ENCODE peak calls at places on chromosome 12, in six cellular contexts. M is fibroblast of the aortic adventitia, A is sigmoid colon, T is cardiac fibroblast, B is mesothelial cell of epicardium, S is right lobe of liver. G is an unnamed sample.

GRCh38 chr12:125140918-125141573 is 75.8 kb downstream of the AACS start:
- DNase-seq in M (peak), A (no peak), T (peak), B (no peak), S (no peak), G (no peak)

GRCh38 chr12:12461281-12461922 is 101.3 kb downstream of the DUSP16 start:
- DNase-seq in M (no peak), A (no peak), T (no peak), B (no peak), S (no peak), G (no peak)

GRCh38 chr12:122891661-122892525 is 4.0 kb downstream of the VPS37B start:
- DNase-seq in M (no peak), A (no peak), T (peak), B (no peak), S (no peak), G (no peak)

GRCh38 chr12:132132609-132133430 is 11.3 kb downstream of the DDX51 start:
- DNase-seq in M (no peak), A (no peak), T (no peak), B (no peak), S (no peak), G (no peak)

GRCh38 chr12:121791671-121792496 is 1.6 kb downstream of the RHOF start:
- DNase-seq in M (no peak), A (no peak), T (no peak), B (no peak), S (no peak), G (no peak)

GRCh38 chr12:124867389-124867930 is 3.8 kb upstream of the SCARB1 start:
- DNase-seq in M (peak), A (no peak), T (peak), B (no peak), S (no peak), G (no peak)

GRCh38 chr12:131639270-131639940 is 71.5 kb upstream of the SFSWAP start:
- DNase-seq in M (no peak), A (no peak), T (no peak), B (no peak), S (no peak), G (no peak)

GRCh38 chr12:113120670-113121370 is 14.7 kb downstream of the RASAL1 start:
- DNase-seq in M (no peak), A (no peak), T (no peak), B (no peak), S (no peak), G (no peak)

GRCh38 chr12:122867701-122868461 is 28.0 kb downstream of the VPS37B start:
- DNase-seq in M (no peak), A (peak), T (no peak), B (no peak), S (peak), G (no peak)

GRCh38 chr12:56634242-56634836 is 4.2 kb upstream of the BAZ2A start:
- DNase-seq in M (no peak), A (no peak), T (peak), B (peak), S (peak), G (no peak)

GRCh38 chr12:109999649-109999971 is 380 bp downstream of the ANKRD13A start:
- DNase-seq in M (no peak), A (no peak), T (no peak), B (no peak), S (peak), G (no peak)

GRCh38 chr12:3294481-3294911 is 196.5 kb upstream of the PRMT8 start:
- DNase-seq in M (no peak), A (no peak), T (no peak), B (no peak), S (no peak), G (no peak)

GRCh38 chr12:55797068-55797467 is 20.5 kb downstream of the SARNP start:
- DNase-seq in M (peak), A (no peak), T (peak), B (no peak), S (no peak), G (peak)

GRCh38 chr12:108884116-108885012 is 4.5 kb downstream of the DAO start:
- DNase-seq in M (peak), A (no peak), T (peak), B (no peak), S (peak), G (peak)

GRCh38 chr12:103520686-103521215 is 25.0 kb upstream of the C12orf42 start:
- DNase-seq in M (no peak), A (no peak), T (no peak), B (no peak), S (no peak), G (no peak)

GRCh38 chr12:106586803-106587684 is 4.2 kb downstream of the RFX4 start:
- DNase-seq in M (no peak), A (no peak), T (no peak), B (peak), S (no peak), G (peak)

GRCh38 chr12:89064780-89065179 is 287.5 kb downstream of the DUSP6 start:
- DNase-seq in M (no peak), A (no peak), T (peak), B (no peak), S (no peak), G (no peak)

GRCh38 chr12:130286741-130287140 is 50.9 kb upstream of the PIWIL1 start:
- DNase-seq in M (no peak), A (no peak), T (no peak), B (no peak), S (no peak), G (no peak)

GRCh38 chr12:130280226-130280625 is 57.5 kb upstream of the PIWIL1 start:
- DNase-seq in M (no peak), A (no peak), T (no peak), B (no peak), S (no peak), G (no peak)

GRCh38 chr12:130286041-130286440 is 51.6 kb upstream of the PIWIL1 start:
- DNase-seq in M (no peak), A (no peak), T (no peak), B (no peak), S (no peak), G (peak)

GRCh38 chr12:130281157-130281799 is 56.4 kb upstream of the PIWIL1 start:
- DNase-seq in M (no peak), A (no peak), T (no peak), B (peak), S (no peak), G (peak)
- TF ChIP-seq CTCF in M (peak), A (no peak), T (peak), B (peak), S (peak), G (peak)

DNA sequence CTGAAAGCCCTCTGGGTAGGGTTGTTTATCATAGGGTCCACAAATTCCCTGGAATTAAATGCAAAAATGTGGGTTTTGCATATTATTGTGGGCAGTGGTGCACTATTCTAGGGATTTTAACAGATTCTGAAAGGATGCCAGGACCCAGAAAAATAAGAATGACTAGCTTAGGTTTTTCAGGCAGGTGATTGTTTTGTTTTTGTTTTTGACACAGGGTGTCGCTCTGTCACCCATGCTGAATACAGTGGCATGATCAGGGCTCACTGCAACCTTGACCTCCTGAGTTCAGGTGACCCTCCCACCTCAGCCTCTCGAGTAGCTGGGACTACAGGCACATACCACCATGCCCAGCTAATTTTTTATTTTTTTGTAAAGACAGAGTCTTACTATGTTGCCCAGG is 19.2 kb downstream of the GALNT6 start:
- DNase-seq in M (no peak), A (no peak), T (no peak), B (no peak), S (peak), G (no peak)
- TF ChIP-seq CTCF in M (no peak), A (no peak), T (no peak), B (no peak), S (peak), G (no peak)

GRCh38 chr12:96711364-96711763 is 195.7 kb upstream of the NEDD1 start:
- DNase-seq in M (no peak), A (no peak), T (no peak), B (no peak), S (no peak), G (no peak)

GRCh38 chr12:96714199-96714598 is 192.9 kb upstream of the NEDD1 start:
- DNase-seq in M (no peak), A (no peak), T (no peak), B (no peak), S (no peak), G (no peak)

DNA sequence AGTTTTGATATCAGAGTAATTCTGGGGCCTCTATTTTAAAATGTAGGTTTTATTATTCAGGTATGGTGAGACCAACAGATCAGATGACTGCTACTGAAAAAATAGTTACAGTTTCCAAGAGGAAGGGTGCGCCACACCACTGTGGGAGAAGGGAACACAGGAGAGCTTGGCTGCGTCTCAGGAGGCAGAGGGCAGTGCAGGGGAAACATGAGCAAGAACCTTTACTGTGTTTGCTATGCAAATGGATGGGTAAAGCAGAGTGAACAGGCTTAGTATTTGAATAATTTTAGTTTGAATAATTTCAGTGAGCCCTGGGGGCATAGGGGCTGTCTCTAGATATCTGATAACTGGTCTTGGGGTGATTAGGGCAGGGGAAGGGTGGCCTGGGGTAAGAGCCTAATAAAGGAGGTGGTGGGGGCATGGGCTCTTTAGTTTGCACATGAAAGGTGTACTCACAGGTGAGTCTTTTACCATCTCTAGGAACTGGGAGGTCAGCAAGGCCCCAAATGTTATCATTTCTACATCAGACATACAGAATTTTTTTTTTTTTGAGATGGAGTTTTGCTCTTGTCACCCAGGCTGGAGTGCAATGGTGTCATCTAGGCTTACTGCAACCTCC is 196.8 kb upstream of the NEDD1 start:
- DNase-seq in M (no peak), A (no peak), T (no peak), B (no peak), S (no peak), G (no peak)
- TF ChIP-seq CTCF in M (no peak), A (no peak), T (no peak), B (no peak), S (no peak), G (no peak)

GRCh38 chr12:95790912-95791849 is 617 bp upstream of the NTN4 start:
- DNase-seq in M (peak), A (peak), T (peak), B (peak), S (peak), G (peak)
- TF ChIP-seq CTCF in M (no peak), A (no peak), T (no peak), B (no peak), S (no peak), G (no peak)

DNA sequence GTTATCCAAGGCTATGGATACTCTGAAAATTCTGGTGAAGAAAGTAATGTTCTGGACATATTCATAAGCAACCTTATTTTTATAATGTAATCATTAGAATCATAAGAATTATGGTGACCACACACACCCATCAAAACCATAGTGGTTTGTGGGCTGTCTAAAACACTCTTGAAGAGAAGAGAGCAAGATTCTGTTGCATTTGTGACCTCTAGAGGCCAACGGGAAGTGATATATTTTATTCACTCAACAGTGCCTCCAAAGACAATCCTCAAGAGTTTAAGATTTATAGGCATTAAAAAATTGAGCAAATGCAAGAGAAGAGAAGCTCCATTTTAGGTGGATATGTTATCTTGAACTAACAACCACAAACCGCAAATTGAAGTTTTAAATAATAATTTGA is 68.5 kb upstream of the LGR5 start:
- DNase-seq in M (peak), A (no peak), T (peak), B (no peak), S (no peak), G (no peak)
- TF ChIP-seq CTCF in M (peak), A (no peak), T (peak), B (no peak), S (peak), G (no peak)

GRCh38 chr12:49098703-49099102 is 4.1 kb upstream of the DHH start:
- DNase-seq in M (no peak), A (no peak), T (no peak), B (no peak), S (no peak), G (no peak)
- TF ChIP-seq CTCF in M (no peak), A (no peak), T (no peak), B (no peak), S (no peak), G (no peak)

GRCh38 chr12:117118838-117119591 is 19.8 kb upstream of the TESC start:
- DNase-seq in M (no peak), A (no peak), T (no peak), B (no peak), S (no peak), G (no peak)
- TF ChIP-seq CTCF in M (no peak), A (no peak), T (no peak), B (no peak), S (no peak), G (no peak)